ENCODE peak calls at places on chromosomes 3 and 15, in five cellular contexts. One of them, this sample, is unnamed.

GRCh38 chr3:177932750-177933660 is 603.2 kb upstream of the KCNMB2 start:
- DNase-seq in mucosa of gallbladder: no peak
- DNase-seq in AG20443: peak
- DNase-seq in astrocyte of the hippocampus: peak
- DNase-seq in sciatic nerve: no peak
- DNase-seq in this sample: peak

GRCh38 chr15:31340047-31340446 is 13.4 kb downstream of the KLF13 start:
- DNase-seq in sciatic nerve: no peak
- DNase-seq in astrocyte of the hippocampus: no peak
- DNase-seq in AG20443: no peak
- DNase-seq in mucosa of gallbladder: no peak
- DNase-seq in this sample: no peak

GRCh38 chr3:112090899-112091586 is 4.9 kb downstream of the C3orf52 start:
- DNase-seq in mucosa of gallbladder: no peak
- DNase-seq in sciatic nerve: no peak
- DNase-seq in AG20443: no peak
- DNase-seq in astrocyte of the hippocampus: no peak
- DNase-seq in this sample: no peak

GRCh38 chr3:127016461-127016860 is 33.5 kb downstream of the PLXNA1 start:
- DNase-seq in AG20443: no peak
- DNase-seq in sciatic nerve: no peak
- DNase-seq in mucosa of gallbladder: no peak
- DNase-seq in astrocyte of the hippocampus: no peak
- DNase-seq in this sample: no peak

GRCh38 chr15:83651541-83651940 is 2.4 kb upstream of the ADAMTSL3 start:
- DNase-seq in astrocyte of the hippocampus: no peak
- DNase-seq in sciatic nerve: no peak
- DNase-seq in mucosa of gallbladder: no peak
- DNase-seq in AG20443: no peak
- DNase-seq in this sample: no peak

GRCh38 chr15:38824719-38825118 is 260.1 kb upstream of the RASGRP1 start:
- DNase-seq in sciatic nerve: no peak
- DNase-seq in mucosa of gallbladder: no peak
- DNase-seq in astrocyte of the hippocampus: no peak
- DNase-seq in AG20443: no peak
- DNase-seq in this sample: no peak

GRCh38 chr15:29682781-29683180 is 139.5 kb downstream of the TJP1 start:
- DNase-seq in sciatic nerve: no peak
- DNase-seq in mucosa of gallbladder: no peak
- DNase-seq in astrocyte of the hippocampus: no peak
- DNase-seq in AG20443: no peak
- DNase-seq in this sample: peak

GRCh38 chr3:64494530-64494929 is 193.3 kb downstream of the ADAMTS9 start:
- DNase-seq in sciatic nerve: no peak
- DNase-seq in AG20443: no peak
- DNase-seq in astrocyte of the hippocampus: no peak
- DNase-seq in mucosa of gallbladder: no peak
- DNase-seq in this sample: no peak

This sample was measured in astrocyte of the spinal cord.